ENCODE peak calls at places on chromosomes 3 and 15, in seven cellular contexts. R is nephron progenitor cell; K is AG08395; V is MM.1S; Q is WERI-Rb-1; A is PC-3; T is activated CD4-positive, CD25-positive, alpha-beta regulatory T cell. M is an unnamed sample.

GRCh38 chr3:12454076-12454807 is 30.0 kb upstream of the TSEN2 start:
- DNase-seq in R (no peak), V (no peak), Q (peak; percentile 28), T (no peak), K (peak; percentile 19), A (peak; percentile 83), M (no peak)

GRCh38 chr3:11140054-11140712 is 14.1 kb upstream of the HRH1 start:
- DNase-seq in T (no peak), K (no peak), V (no peak), R (no peak), A (peak; percentile 85), Q (no peak), M (peak; percentile 73)

GRCh38 chr15:60376677-60377095 is 21.1 kb downstream of the ANXA2 start:
- DNase-seq in K (no peak), V (no peak), Q (no peak), T (no peak), A (no peak), R (no peak), M (no peak)

GRCh38 chr3:40476478-40477470 is at the start of gene ZNF619:
- DNase-seq in T (peak; percentile 23), Q (peak; percentile 73), V (peak; percentile 76), R (peak; percentile 65), K (peak; percentile 86), A (peak; percentile 75), M (peak; percentile 66)

GRCh38 chr3:45038096-45038455 is 12.0 kb downstream of the CLEC3B start:
- DNase-seq in V (no peak), K (no peak), T (no peak), Q (no peak), R (no peak), A (no peak), M (no peak)

GRCh38 chr3:160038862-160039562 is 50.4 kb downstream of the IL12A start:
- DNase-seq in A (no peak), V (no peak), R (peak; percentile 73), T (no peak), K (peak; percentile 21), Q (no peak), M (no peak)

GRCh38 chr3:175704366-175705041 is 845.4 kb downstream of the NAALADL2 start:
- DNase-seq in Q (no peak), V (peak; percentile 90), A (no peak), R (no peak), K (no peak), T (no peak), M (no peak)

GRCh38 chr3:30496496-30496966 is 109.9 kb upstream of the TGFBR2 start:
- DNase-seq in R (no peak), V (no peak), Q (no peak), K (peak; percentile 69), A (peak; percentile 17), T (no peak), M (no peak)

GRCh38 chr3:36482259-36482658 is 102.0 kb downstream of the STAC start:
- DNase-seq in A (no peak), T (no peak), R (no peak), Q (no peak), K (no peak), V (no peak), M (no peak)

GRCh38 chr3:66376568-66376967 is 124.3 kb downstream of the LRIG1 start:
- DNase-seq in Q (no peak), V (no peak), A (peak; percentile 16), K (no peak), T (no peak), R (no peak), M (no peak)

GRCh38 chr3:27633224-27633545 is 88.9 kb downstream of the EOMES start:
- DNase-seq in K (peak; percentile 48), V (no peak), Q (no peak), A (peak; percentile 46), T (no peak), R (no peak), M (no peak)

GRCh38 chr15:37394402-37395099 is 294.2 kb upstream of the MEIS2 start:
- DNase-seq in V (peak; percentile 35), T (no peak), A (no peak), K (no peak), R (no peak), Q (no peak), M (no peak)

GRCh38 chr3:139355502-139355901 is 11.7 kb downstream of the MRPS22 start:
- DNase-seq in V (no peak), K (peak; percentile 49), R (no peak), A (no peak), T (no peak), Q (peak; percentile 70), M (no peak)

GRCh38 chr15:33344530-33344929 is 33.8 kb downstream of the RYR3 start:
- DNase-seq in T (no peak), A (no peak), R (no peak), K (no peak), Q (no peak), V (no peak), M (no peak)

GRCh38 chr3:55852326-55852725 is 365.2 kb upstream of the WNT5A start:
- DNase-seq in R (no peak), K (no peak), Q (no peak), A (no peak), V (no peak), T (no peak), M (no peak)

GRCh38 chr3:43362183-43362582 is 75.8 kb downstream of the SNRK start:
- DNase-seq in Q (no peak), K (no peak), V (no peak), R (no peak), A (no peak), T (no peak), M (no peak)

GRCh38 chr3:9912294-9912935 is 4.5 kb upstream of the IL17RC start:
- DNase-seq in Q (no peak), T (no peak), A (peak; percentile 94), R (no peak), V (no peak), K (no peak), M (no peak)

GRCh38 chr3:32522682-32523081 is 20.0 kb upstream of the CMTM6 start:
- DNase-seq in R (no peak), Q (no peak), T (no peak), V (no peak), A (no peak), K (no peak), M (no peak)

GRCh38 chr15:52183562-52184173 is 7.5 kb downstream of the GNB5 start:
- DNase-seq in A (peak; percentile 51), R (peak; percentile 59), T (no peak), Q (peak; percentile 70), V (peak; percentile 43), K (peak; percentile 35), M (peak; percentile 26)

GRCh38 chr3:46865034-46865507 is 1.8 kb upstream of the MYL3 start:
- DNase-seq in A (no peak), T (no peak), Q (no peak), V (no peak), R (no peak), K (peak; percentile 61), M (no peak)

GRCh38 chr15:88995449-88995848 is 82.3 kb upstream of the MFGE8 start:
- DNase-seq in T (no peak), R (no peak), Q (no peak), K (no peak), V (no peak), A (no peak), M (no peak)

GRCh38 chr15:59644757-59645156 is 12.6 kb downstream of the GTF2A2 start:
- DNase-seq in A (no peak), T (no peak), K (no peak), Q (no peak), V (no peak), R (no peak), M (no peak)

GRCh38 chr3:187941135-187941847 is 196.0 kb upstream of the BCL6 start:
- DNase-seq in K (no peak), V (no peak), A (no peak), R (no peak), Q (peak; percentile 32), T (no peak), M (no peak)

GRCh38 chr3:78905700-78906099 is 862.1 kb downstream of the ROBO1 start:
- DNase-seq in R (no peak), K (no peak), T (no peak), A (no peak), V (no peak), Q (no peak), M (no peak)

GRCh38 chr3:50345586-50345985 is at the start of gene ZMYND10:
- DNase-seq in A (peak; percentile 76), R (peak; percentile 82), K (peak; percentile 94), T (peak; percentile 61), Q (peak; percentile 84), V (peak; percentile 66), M (peak; percentile 70)

GRCh38 chr3:139572847-139573672 is 33.5 kb upstream of the RBP1 start:
- DNase-seq in K (no peak), R (no peak), A (no peak), T (no peak), V (no peak), Q (no peak), M (no peak)

GRCh38 chr15:77831989-77832388 is 199.3 kb upstream of the LINGO1 start:
- DNase-seq in A (no peak), V (no peak), R (no peak), Q (peak; percentile 51), K (no peak), T (no peak), M (no peak)

GRCh38 chr15:52050416-52050815 is 31.4 kb downstream of the MAPK6 start:
- DNase-seq in K (peak; percentile 29), R (no peak), V (no peak), A (peak; percentile 75), Q (no peak), T (no peak), M (no peak)

GRCh38 chr3:60095511-60095910 is 1045.7 kb upstream of the CFAP20DC start:
- DNase-seq in V (no peak), K (no peak), Q (no peak), A (no peak), R (no peak), T (no peak), M (no peak)

GRCh38 chr3:172341482-172342059 is 106.7 kb downstream of the GHSR start:
- DNase-seq in T (no peak), K (peak; percentile 43), R (peak; percentile 12), Q (no peak), A (peak; percentile 89), V (peak; percentile 80), M (peak; percentile 36)

GRCh38 chr3:193872265-193872753 is 263.6 kb upstream of the HES1 start:
- DNase-seq in T (no peak), A (peak; percentile 99), Q (no peak), R (no peak), V (peak; percentile 93), K (peak; percentile 71), M (no peak)

GRCh38 chr3:193960485-193961172 is 175.3 kb upstream of the HES1 start:
- DNase-seq in R (peak; percentile 35), A (peak; percentile 66), K (no peak), Q (no peak), V (no peak), T (no peak), M (no peak)

GRCh38 chr3:7876741-7877297 is 624.8 kb upstream of the LMCD1 start:
- DNase-seq in K (no peak), A (no peak), T (no peak), R (no peak), V (no peak), Q (no peak), M (no peak)